ENCODE peak calls at places on chromosomes 16 and 17, in four cellular contexts. One of them, this sample, is unnamed.

GRCh38 chr17:31722251-31723056 is 136.6 kb downstream of the COPRS start:
- DNase-seq in stimulated activated CD4-positive, alpha-beta T cell treated with anti-CD3 and anti-CD28 coated beads, TNF-alpha, amount 100 ng/mL, for 1 hour: no peak
- DNase-seq in fibroblast of the conjunctiva: no peak
- DNase-seq in MM.1S: no peak
- DNase-seq in this sample: no peak

GRCh38 chr16:15770512-15770911 is 86.3 kb downstream of the MYH11 start:
- DNase-seq in stimulated activated CD4-positive, alpha-beta T cell treated with anti-CD3 and anti-CD28 coated beads, TNF-alpha, amount 100 ng/mL, for 1 hour: no peak
- DNase-seq in fibroblast of the conjunctiva: no peak
- DNase-seq in MM.1S: no peak
- DNase-seq in this sample: no peak

GRCh38 chr17:57578608-57578990 is 166.5 kb downstream of the CCDC182 start:
- DNase-seq in MM.1S: no peak
- DNase-seq in fibroblast of the conjunctiva: no peak
- DNase-seq in stimulated activated CD4-positive, alpha-beta T cell treated with anti-CD3 and anti-CD28 coated beads, TNF-alpha, amount 100 ng/mL, for 1 hour: no peak
- DNase-seq in this sample: no peak

GRCh38 chr16:5466551-5466950 is 369.0 kb upstream of the EEF2KMT start:
- DNase-seq in MM.1S: no peak
- DNase-seq in stimulated activated CD4-positive, alpha-beta T cell treated with anti-CD3 and anti-CD28 coated beads, TNF-alpha, amount 100 ng/mL, for 1 hour: no peak
- DNase-seq in fibroblast of the conjunctiva: no peak
- DNase-seq in this sample: no peak

GRCh38 chr16:2983706-2984136 is 3.5 kb upstream of the PKMYT1 start:
- DNase-seq in stimulated activated CD4-positive, alpha-beta T cell treated with anti-CD3 and anti-CD28 coated beads, TNF-alpha, amount 100 ng/mL, for 1 hour: no peak
- DNase-seq in fibroblast of the conjunctiva: peak
- DNase-seq in MM.1S: peak
- DNase-seq in this sample: peak

GRCh38 chr17:17506893-17507464 is 10.8 kb upstream of the RASD1 start:
- DNase-seq in MM.1S: no peak
- DNase-seq in stimulated activated CD4-positive, alpha-beta T cell treated with anti-CD3 and anti-CD28 coated beads, TNF-alpha, amount 100 ng/mL, for 1 hour: no peak
- DNase-seq in fibroblast of the conjunctiva: no peak
- DNase-seq in this sample: no peak

GRCh38 chr17:35784895-35785294 is 10.5 kb downstream of the MMP28 start:
- DNase-seq in stimulated activated CD4-positive, alpha-beta T cell treated with anti-CD3 and anti-CD28 coated beads, TNF-alpha, amount 100 ng/mL, for 1 hour: no peak
- DNase-seq in fibroblast of the conjunctiva: no peak
- DNase-seq in MM.1S: no peak
- DNase-seq in this sample: no peak

GRCh38 chr17:64982139-64982802 is 63.0 kb upstream of the LRRC37A3 start:
- DNase-seq in MM.1S: no peak
- DNase-seq in fibroblast of the conjunctiva: no peak
- DNase-seq in stimulated activated CD4-positive, alpha-beta T cell treated with anti-CD3 and anti-CD28 coated beads, TNF-alpha, amount 100 ng/mL, for 1 hour: no peak
- DNase-seq in this sample: no peak

GRCh38 chr16:83952587-83952939 is 477 bp upstream of the OSGIN1 start:
- DNase-seq in MM.1S: no peak
- DNase-seq in fibroblast of the conjunctiva: peak
- DNase-seq in stimulated activated CD4-positive, alpha-beta T cell treated with anti-CD3 and anti-CD28 coated beads, TNF-alpha, amount 100 ng/mL, for 1 hour: no peak
- DNase-seq in this sample: no peak